ENCODE peak calls at places on chromosomes 2 and 18, in four cellular contexts. P, J, T and L are unnamed samples.

GRCh38 chr2:99602475-99602874 is 112.7 kb upstream of the REV1 start:
- DNase-seq in P (peak), J (no peak), T (no peak), L (no peak)

GRCh38 chr18:50573679-50574078 is 13.8 kb downstream of the MAPK4 start:
- DNase-seq in P (no peak), J (no peak), T (no peak), L (peak)

GRCh38 chr18:55272510-55273243 is 313.4 kb upstream of the CCDC68 start:
- DNase-seq in P (peak), J (no peak), T (no peak), L (no peak)

GRCh38 chr2:159658887-159659437 is 42.6 kb upstream of the BAZ2B start:
- DNase-seq in P (peak), J (peak), T (no peak), L (no peak)

GRCh38 chr2:189037518-189037917 is 63.3 kb downstream of the COL3A1 start:
- DNase-seq in P (peak), J (no peak), T (no peak), L (peak)

GRCh38 chr18:58557013-58557435 is 71.9 kb downstream of the ALPK2 start:
- DNase-seq in P (no peak), J (no peak), T (peak), L (no peak)

GRCh38 chr2:238154570-238154969 is 4.2 kb upstream of the ERFE start:
- DNase-seq in P (no peak), J (no peak), T (no peak), L (no peak)

GRCh38 chr18:73728657-73729056 is 419.0 kb downstream of the FBXO15 start:
- DNase-seq in P (no peak), J (no peak), T (no peak), L (no peak)

GRCh38 chr18:78713064-78713463 is 266.6 kb upstream of the SALL3 start:
- DNase-seq in P (no peak), J (no peak), T (no peak), L (no peak)

GRCh38 chr18:28108801-28109200 is 68.1 kb downstream of the CDH2 start:
- DNase-seq in P (peak), J (no peak), T (no peak), L (peak)
- TF ChIP-seq CTCF in P (peak), J (no peak), T (no peak), L (peak)

DNA sequence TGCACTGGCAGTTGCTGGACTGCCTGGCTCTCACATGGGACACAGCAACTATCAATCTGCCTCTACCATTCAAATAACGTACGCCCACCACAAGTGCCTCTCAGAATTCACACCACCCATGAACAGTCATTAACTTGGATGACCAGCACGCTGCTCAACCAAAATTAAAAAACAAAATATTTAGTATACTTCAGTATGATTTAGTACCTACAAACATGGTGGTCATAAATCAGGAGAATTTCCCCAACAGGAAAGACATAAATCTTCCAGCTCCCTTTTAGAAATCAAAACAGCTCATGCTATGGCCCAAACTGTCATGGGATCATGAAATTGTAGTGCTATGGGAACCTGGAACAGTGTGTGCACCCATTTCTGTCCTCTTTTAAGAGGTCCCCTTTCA is 317.4 kb upstream of the ETAA1 start:
- DNase-seq in P (no peak), J (no peak), T (no peak), L (no peak)
- H3K4me3 ChIP-seq in P (no peak), J (no peak), T (no peak), L (no peak)

DNA sequence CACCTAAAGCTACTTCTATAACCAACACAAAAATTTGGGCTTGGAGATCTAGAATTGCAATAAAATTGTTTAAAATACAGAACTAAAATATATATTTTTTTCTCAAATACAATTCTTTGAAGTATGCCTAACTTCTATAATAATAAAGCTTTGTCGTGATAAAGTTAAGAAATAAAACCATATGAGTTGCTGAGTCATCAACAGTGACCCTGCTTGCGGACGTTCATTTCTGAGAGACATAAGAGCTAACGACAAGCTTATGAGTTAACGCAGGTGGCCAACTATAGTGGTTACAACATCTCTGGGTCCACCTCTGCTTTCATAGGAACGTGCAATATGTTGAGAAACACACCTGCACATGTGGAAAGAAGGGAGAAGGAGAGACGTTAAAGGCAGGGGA is 407.1 kb upstream of the SLC14A2 start:
- DNase-seq in P (no peak), J (no peak), T (no peak), L (no peak)
- TF ChIP-seq CTCF in P (no peak), J (no peak), T (no peak), L (no peak)

DNA sequence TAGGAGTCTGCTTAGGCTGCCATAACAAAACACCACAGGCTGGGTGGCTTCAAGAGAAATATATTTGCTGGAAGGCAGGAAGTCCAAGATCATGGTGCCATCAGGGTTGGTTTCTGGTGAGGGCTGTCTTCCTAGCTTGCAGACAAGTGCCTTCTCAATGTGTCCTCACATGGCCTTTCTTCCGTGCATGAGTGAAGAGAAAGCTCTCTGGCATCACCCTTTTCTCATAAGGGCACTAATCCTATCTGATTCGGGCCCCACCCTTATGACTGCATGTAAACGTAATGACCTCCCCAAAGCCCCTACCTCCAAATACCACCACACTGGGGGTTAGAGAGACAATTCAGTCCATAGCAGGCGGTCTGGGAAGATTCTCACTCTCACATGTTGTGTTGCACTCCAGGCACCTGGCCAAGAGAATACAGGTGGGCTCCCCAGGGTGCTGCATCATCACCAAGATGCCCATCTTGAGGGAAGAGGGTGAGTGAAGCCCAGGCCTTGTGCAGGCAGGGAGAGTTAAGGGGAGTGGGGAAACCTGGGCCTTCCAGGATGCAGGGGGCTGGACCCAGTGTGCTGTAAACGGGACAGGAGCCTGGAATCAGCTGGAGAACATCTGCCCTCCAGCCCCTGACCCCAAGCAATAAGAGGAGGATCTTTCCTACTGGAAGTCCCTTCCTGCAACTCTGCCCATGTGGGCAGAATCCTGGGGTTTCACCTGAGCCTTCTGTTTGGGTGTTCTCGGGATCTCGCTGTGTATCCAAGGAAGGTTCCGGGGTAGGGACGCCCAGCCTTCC is 10.2 kb downstream of the CATIP start:
- DNase-seq in P (no peak), J (no peak), T (no peak), L (no peak)
- H3K4me3 ChIP-seq in P (peak), J (peak), T (peak), L (no peak)

DNA sequence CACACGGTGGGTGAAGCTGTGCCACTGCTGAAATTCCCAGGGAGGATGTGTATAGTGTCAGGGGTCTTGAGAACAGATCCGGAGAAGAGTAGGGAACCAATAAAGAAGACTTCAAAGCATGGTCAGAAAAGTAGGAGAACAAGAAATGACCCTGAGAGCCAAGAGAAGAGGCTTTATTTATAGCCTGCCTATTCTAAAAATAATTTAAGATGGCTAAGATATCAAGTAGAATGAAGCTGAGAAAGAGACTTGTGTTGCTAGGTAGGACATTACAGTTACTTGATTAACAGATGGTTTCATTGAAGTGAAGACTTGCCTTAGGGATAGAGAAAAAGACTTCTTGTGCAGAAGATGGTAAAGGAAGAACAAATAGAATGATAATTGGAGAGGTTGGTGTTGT is 43.7 kb downstream of the GALNT1 start:
- DNase-seq in P (no peak), J (no peak), T (no peak), L (no peak)
- TF ChIP-seq CTCF in P (no peak), J (no peak), T (no peak), L (no peak)

GRCh38 chr2:218859556-218859993 is at the start of gene WNT6:
- DNase-seq in P (no peak), J (no peak), T (no peak), L (peak)

GRCh38 chr2:218856896-218857243 is 2.7 kb upstream of the WNT6 start:
- DNase-seq in P (no peak), J (no peak), T (no peak), L (no peak)

GRCh38 chr2:218858671-218859555 is 692 bp upstream of the WNT6 start:
- DNase-seq in P (no peak), J (no peak), T (no peak), L (no peak)

GRCh38 chr2:218857371-218858137 is 2.1 kb upstream of the WNT6 start:
- DNase-seq in P (no peak), J (no peak), T (no peak), L (no peak)

GRCh38 chr2:218858138-218858445 is 1.5 kb upstream of the WNT6 start:
- DNase-seq in P (no peak), J (no peak), T (no peak), L (no peak)
- H3K4me3 ChIP-seq in P (no peak), J (no peak), T (no peak), L (no peak)

GRCh38 chr2:227813229-227813561 is 447 bp upstream of the CCL20 start:
- DNase-seq in P (no peak), J (no peak), T (no peak), L (no peak)

GRCh38 chr2:227816507-227817274 is 3.0 kb downstream of the CCL20 start:
- DNase-seq in P (peak), J (no peak), T (no peak), L (no peak)

GRCh38 chr2:227815066-227815465 is 1.4 kb downstream of the CCL20 start:
- DNase-seq in P (no peak), J (no peak), T (no peak), L (no peak)

GRCh38 chr2:227812001-227812400 is 1.6 kb upstream of the CCL20 start:
- DNase-seq in P (no peak), J (no peak), T (no peak), L (no peak)

GRCh38 chr2:227813562-227814353 is at the start of gene CCL20:
- DNase-seq in P (no peak), J (no peak), T (no peak), L (peak)
- TF ChIP-seq CTCF in P (no peak), J (no peak), T (no peak), L (peak)